ENCODE peak calls at places on chromosomes 4 and X, in nine cellular contexts. G is AG09309; J is lower lobe of right lung; T is GM12878; M is brain microvascular endothelial cell; X is CD4-positive, alpha-beta memory T cell; Q is thyroid gland; B is body of pancreas; R is upper lobe of right lung. E is an unnamed sample.
A peak's percentile ranks its signal among the peaks of the same experiment; 100 is the strongest.

GRCh38 chr4:99710681-99711345 is 53.2 kb upstream of the C4orf54 start:
- DNase-seq in R (no peak), X (no peak), G (no peak), Q (no peak), T (no peak), M (no peak), J (no peak), B (no peak), E (no peak)

GRCh38 chr4:90127223-90127705 is at the start of gene CCSER1:
- DNase-seq in M (no peak), B (peak; percentile 88), R (peak; percentile 91), X (peak; percentile 30), Q (peak; percentile 93), J (peak; percentile 89), T (no peak), G (no peak), E (peak; percentile 33)

GRCh38 chrX:734411-734810 is 103.8 kb downstream of the SHOX start:
- DNase-seq in R (peak; percentile 45), G (no peak), X (no peak), Q (no peak), B (no peak), J (no peak), T (no peak), M (no peak), E (no peak)

GRCh38 chrX:20224814-20225487 is 41.8 kb downstream of the RPS6KA3 start:
- DNase-seq in T (peak; percentile 35), M (no peak), B (no peak), R (no peak), G (no peak), X (no peak), J (no peak), Q (no peak), E (no peak)

GRCh38 chr4:165905405-165906027 is 32.5 kb downstream of the TLL1 start:
- DNase-seq in T (no peak), B (no peak), G (no peak), R (no peak), J (no peak), M (peak; percentile 9), Q (no peak), X (no peak), E (no peak)

GRCh38 chr4:3674479-3674851 is 91.7 kb upstream of the ADRA2C start:
- DNase-seq in X (no peak), G (no peak), Q (no peak), B (no peak), J (peak; percentile 23), R (peak; percentile 55), M (no peak), T (no peak), E (no peak)

GRCh38 chr4:106766519-106766918 is 269.6 kb downstream of the DKK2 start:
- DNase-seq in R (no peak), Q (no peak), T (no peak), B (no peak), X (no peak), M (peak; percentile 31), J (no peak), G (no peak), E (no peak)

GRCh38 chr4:173932701-173933100 is 350.8 kb downstream of the FBXO8 start:
- DNase-seq in M (no peak), B (no peak), G (no peak), T (no peak), X (no peak), R (no peak), J (no peak), Q (no peak), E (no peak)

GRCh38 chrX:53321216-53321942 is 40.0 kb upstream of the IQSEC2 start:
- DNase-seq in X (no peak), G (no peak), B (peak; percentile 49), J (peak; percentile 45), Q (peak; percentile 30), R (no peak), T (no peak), M (no peak), E (no peak)

GRCh38 chrX:53320543-53321215 is 39.3 kb upstream of the IQSEC2 start:
- DNase-seq in T (no peak), Q (peak; percentile 27), B (peak; percentile 31), R (peak; percentile 64), G (no peak), M (no peak), X (peak; percentile 11), J (peak; percentile 48), E (no peak)

GRCh38 chrX:53321943-53322497 is 40.6 kb upstream of the IQSEC2 start:
- DNase-seq in X (no peak), R (no peak), T (no peak), G (no peak), M (no peak), J (no peak), Q (peak; percentile 6), B (no peak), E (no peak)

GRCh38 chrX:53318766-53319353 is 37.5 kb upstream of the IQSEC2 start:
- DNase-seq in M (no peak), J (no peak), Q (no peak), B (no peak), G (no peak), R (no peak), T (no peak), X (no peak), E (no peak)

DNA sequence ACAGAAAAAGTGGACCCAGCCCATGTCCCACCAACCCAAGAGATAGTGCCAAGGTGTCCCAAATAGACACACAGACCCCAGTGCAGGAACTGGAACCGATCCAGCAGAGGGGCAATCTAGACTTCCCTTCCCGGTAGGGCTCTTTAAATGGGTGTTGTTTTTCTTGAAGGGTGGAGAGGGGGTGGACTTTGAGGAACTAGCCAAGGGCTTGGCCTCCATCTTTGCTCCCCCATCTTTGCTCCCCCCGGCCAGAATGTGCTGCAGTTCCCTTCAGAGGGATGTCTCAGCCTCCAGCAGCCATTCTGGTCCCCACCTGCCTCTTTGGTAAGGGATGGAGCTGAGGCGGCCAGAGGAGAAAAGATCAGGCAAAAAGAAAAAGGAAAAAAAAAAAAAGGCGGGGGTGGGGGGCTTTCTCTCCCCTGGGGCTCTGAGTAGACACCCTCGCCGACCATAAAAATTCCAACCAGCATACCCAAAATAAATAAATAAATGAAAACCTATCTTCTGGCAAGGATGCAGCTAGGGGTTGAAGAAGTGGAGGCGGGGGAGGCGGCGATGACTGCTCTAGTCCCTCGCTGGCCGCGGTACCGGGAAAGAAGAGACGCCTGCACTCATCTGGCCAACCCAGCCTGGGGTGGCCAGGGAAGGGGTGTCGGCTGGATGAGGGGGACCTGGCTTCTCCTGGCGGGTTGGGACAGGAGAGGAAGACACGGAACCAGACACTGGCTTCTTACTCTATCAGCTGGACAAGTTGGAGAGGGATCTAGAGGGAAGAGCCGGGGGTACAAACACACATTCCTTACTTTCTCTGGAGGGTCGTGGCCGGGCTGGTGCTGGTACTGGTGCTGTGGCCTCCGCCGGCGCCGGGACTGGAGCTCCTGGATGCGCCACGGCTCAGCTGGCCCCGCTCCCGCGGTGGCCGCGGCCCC is 38.5 kb upstream of the IQSEC2 start:
- DNase-seq in M (no peak), B (peak; percentile 24), T (no peak), J (no peak), G (no peak), X (no peak), Q (peak; percentile 19), R (no peak), E (no peak)
- H3K4me3 ChIP-seq in M (peak overlapping the region; percentile 38), B (peak overlapping the region; percentile 58), T (no peak overlapping the region), J (peak overlapping the region; percentile 65), G (peak overlapping the region; percentile 47), X (no peak overlapping the region), Q (peak overlapping the region; percentile 55), R (peak overlapping the region; percentile 56), E (no peak overlapping the region)

GRCh38 chrX:138711399-138712347 is at the start of gene FGF13:
- DNase-seq in R (peak; percentile 49), G (no peak), X (no peak), B (peak; percentile 24), J (peak; percentile 20), T (no peak), Q (peak; percentile 43), M (no peak), E (no peak)

GRCh38 chrX:138708268-138708667 is 3.2 kb downstream of the FGF13 start:
- DNase-seq in M (no peak), X (no peak), T (no peak), B (no peak), R (no peak), G (no peak), Q (no peak), J (no peak), E (no peak)

GRCh38 chrX:138709886-138710285 is 1.6 kb downstream of the FGF13 start:
- DNase-seq in T (no peak), J (no peak), G (no peak), M (no peak), R (no peak), X (no peak), B (no peak), Q (no peak), E (no peak)

GRCh38 chrX:138710311-138710791 is 1.2 kb downstream of the FGF13 start:
- DNase-seq in G (no peak), M (no peak), B (no peak), T (no peak), R (no peak), Q (peak; percentile 4), X (no peak), J (peak; percentile 14), E (no peak)

GRCh38 chrX:138710866-138711331 is 618 bp downstream of the FGF13 start:
- DNase-seq in G (no peak), B (no peak), T (no peak), Q (peak; percentile 7), R (peak; percentile 46), X (no peak), J (peak; percentile 16), M (no peak), E (no peak)
- H3K4me3 ChIP-seq in G (no peak overlapping the region), B (no peak overlapping the region), T (no peak overlapping the region), Q (peak overlapping the region; percentile 30), R (peak overlapping the region; percentile 44), X (no peak overlapping the region), J (peak overlapping the region; percentile 49), M (peak overlapping the region; percentile 37), E (no peak overlapping the region)

DNA sequence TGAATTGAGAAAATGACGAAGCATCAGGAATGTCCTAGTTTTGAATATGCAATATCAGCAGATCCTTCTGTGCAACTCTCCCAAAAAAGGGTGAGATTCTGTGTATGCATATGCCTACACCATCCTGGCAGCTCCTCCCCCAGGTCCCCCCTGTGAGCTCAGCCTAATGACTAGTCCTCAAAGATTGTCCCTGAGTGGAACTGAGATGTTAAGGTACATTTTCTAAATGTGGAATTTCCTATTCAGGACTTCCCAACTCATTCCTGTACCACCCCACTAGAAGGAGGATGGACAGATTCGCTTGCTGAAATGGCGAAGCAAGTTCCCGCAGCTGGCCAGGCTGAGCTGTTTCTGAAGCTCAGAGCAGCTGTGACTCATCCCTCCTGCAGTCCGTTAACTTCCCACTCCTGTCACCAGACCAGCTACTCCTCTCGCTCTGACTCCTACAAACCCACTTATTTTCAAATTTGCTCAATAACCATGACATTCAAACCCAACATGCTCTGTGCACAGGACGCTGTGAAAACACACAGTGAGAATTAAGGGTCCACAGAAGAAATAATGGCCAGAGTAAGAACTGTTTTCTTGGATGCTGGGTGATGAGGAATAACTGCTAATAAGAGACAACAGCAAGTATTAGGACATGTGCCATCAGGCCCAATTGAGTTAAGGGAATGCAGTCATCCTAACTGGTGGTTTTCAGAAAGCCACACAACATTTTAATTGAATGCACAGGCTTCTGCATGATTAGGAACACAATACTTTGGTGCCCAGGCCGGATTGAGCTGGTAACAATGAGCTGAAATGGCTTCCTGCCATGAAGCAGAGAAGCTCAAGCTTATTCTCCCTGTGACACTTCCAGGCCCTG is 40.0 kb upstream of the IRF2 start:
- DNase-seq in B (peak; percentile 26), Q (peak; percentile 13), G (peak; percentile 59), X (no peak), R (peak; percentile 70), J (peak; percentile 73), M (peak; percentile 87), T (peak; percentile 94), E (peak; percentile 95)
- H3K4me3 ChIP-seq in B (no peak overlapping the region), Q (no peak overlapping the region), G (peak overlapping the region; percentile 37), X (no peak overlapping the region), R (no peak overlapping the region), J (peak overlapping the region; percentile 17), M (no peak overlapping the region), T (peak overlapping the region; percentile 42), E (no peak overlapping the region)

GRCh38 chr4:140049924-140050681 is 103.9 kb downstream of the MAML3 start:
- DNase-seq in B (no peak), X (no peak), T (no peak), M (no peak), R (no peak), J (no peak), G (no peak), Q (no peak), E (no peak)
- H3K4me3 ChIP-seq in B (no peak overlapping the region), X (no peak overlapping the region), T (no peak overlapping the region), M (peak overlapping the region; percentile 1), R (no peak overlapping the region), J (peak overlapping the region; percentile 43), G (no peak overlapping the region), Q (no peak overlapping the region), E (no peak overlapping the region)

E was measured in GM12864.